ENCODE peak calls at places on chromosome 20, in five cellular contexts. W is heart left ventricle, B is heart right ventricle, H is bronchial epithelial cell, A is AG04449. X is an unnamed sample.

GRCh38 chr20:32457476-32457986 is 99.4 kb downstream of the ASXL1 start:
- DNase-seq in A (no peak), W (peak), H (peak), B (peak), X (no peak)

GRCh38 chr20:32364554-32365208 is 6.5 kb downstream of the ASXL1 start:
- DNase-seq in A (no peak), H (no peak), B (no peak), W (no peak), X (no peak)

GRCh38 chr20:47468290-47469050 is 33.2 kb upstream of the NCOA3 start:
- DNase-seq in A (no peak), B (no peak), W (no peak), H (no peak), X (no peak)

GRCh38 chr20:50575869-50576720 is 65.9 kb downstream of the PTPN1 start:
- DNase-seq in H (peak), A (no peak), B (peak), W (peak), X (peak)

GRCh38 chr20:34781250-34781649 is 44.2 kb downstream of the NCOA6 start:
- DNase-seq in A (no peak), H (no peak), B (no peak), W (no peak), X (no peak)

GRCh38 chr20:52056203-52057062 is 135.1 kb downstream of the ZFP64 start:
- DNase-seq in A (peak), W (no peak), H (peak), B (no peak), X (no peak)

GRCh38 chr20:41367393-41367695 is 726 bp upstream of the EMILIN3 start:
- DNase-seq in B (no peak), H (no peak), W (no peak), A (no peak), X (no peak)

GRCh38 chr20:37526238-37526838 is 1.3 kb downstream of the BLCAP start:
- DNase-seq in B (peak), W (no peak), H (peak), A (no peak), X (peak)

GRCh38 chr20:29443819-29444218 is 1813.6 kb upstream of the DEFB115 start:
- DNase-seq in H (peak), B (no peak), A (no peak), W (no peak), X (no peak)

GRCh38 chr20:47335251-47336012 is 21.1 kb downstream of the ZMYND8 start:
- DNase-seq in B (no peak), A (no peak), W (no peak), H (no peak), X (no peak)

GRCh38 chr20:36441027-36441414 is 100.3 kb upstream of the MYL9 start:
- DNase-seq in W (no peak), A (no peak), B (no peak), H (no peak), X (no peak)

GRCh38 chr20:51767018-51767866 is 948 bp downstream of the ATP9A start:
- DNase-seq in W (peak), H (peak), B (peak), A (no peak), X (peak)

GRCh38 chr20:10179574-10180298 is 38.9 kb upstream of the SNAP25 start:
- DNase-seq in B (no peak), A (no peak), H (no peak), W (no peak), X (no peak)

GRCh38 chr20:2892376-2892775 is 19.1 kb downstream of the PTPRA start:
- DNase-seq in H (no peak), A (no peak), B (no peak), W (no peak), X (no peak)

GRCh38 chr20:33604084-33604990 is 57.8 kb upstream of the C20orf144 start:
- DNase-seq in H (no peak), B (no peak), A (no peak), W (no peak), X (no peak)

GRCh38 chr20:3934628-3935027 is 45.4 kb downstream of the PANK2 start:
- DNase-seq in B (peak), H (no peak), W (no peak), A (no peak), X (no peak)

GRCh38 chr20:3930265-3931206 is 41.3 kb downstream of the PANK2 start:
- DNase-seq in B (no peak), H (no peak), A (no peak), W (no peak), X (no peak)

GRCh38 chr20:3931664-3932063 is 42.5 kb downstream of the PANK2 start:
- DNase-seq in W (no peak), B (no peak), A (no peak), H (no peak), X (no peak)

GRCh38 chr20:3933126-3933684 is 44.0 kb downstream of the PANK2 start:
- DNase-seq in W (no peak), B (no peak), H (no peak), A (no peak), X (no peak)

GRCh38 chr20:3932277-3933073 is 43.3 kb downstream of the PANK2 start:
- DNase-seq in B (no peak), W (no peak), A (no peak), H (no peak), X (no peak)
- H3K4me3 ChIP-seq in B (peak), W (peak), A (no peak), H (no peak), X (peak)

GRCh38 chr20:61803416-61803902 is 262.2 kb downstream of the TAF4 start:
- DNase-seq in A (no peak), W (no peak), H (no peak), B (no peak), X (no peak)
- H3K4me3 ChIP-seq in A (no peak), W (no peak), H (no peak), B (no peak), X (peak)

DNA sequence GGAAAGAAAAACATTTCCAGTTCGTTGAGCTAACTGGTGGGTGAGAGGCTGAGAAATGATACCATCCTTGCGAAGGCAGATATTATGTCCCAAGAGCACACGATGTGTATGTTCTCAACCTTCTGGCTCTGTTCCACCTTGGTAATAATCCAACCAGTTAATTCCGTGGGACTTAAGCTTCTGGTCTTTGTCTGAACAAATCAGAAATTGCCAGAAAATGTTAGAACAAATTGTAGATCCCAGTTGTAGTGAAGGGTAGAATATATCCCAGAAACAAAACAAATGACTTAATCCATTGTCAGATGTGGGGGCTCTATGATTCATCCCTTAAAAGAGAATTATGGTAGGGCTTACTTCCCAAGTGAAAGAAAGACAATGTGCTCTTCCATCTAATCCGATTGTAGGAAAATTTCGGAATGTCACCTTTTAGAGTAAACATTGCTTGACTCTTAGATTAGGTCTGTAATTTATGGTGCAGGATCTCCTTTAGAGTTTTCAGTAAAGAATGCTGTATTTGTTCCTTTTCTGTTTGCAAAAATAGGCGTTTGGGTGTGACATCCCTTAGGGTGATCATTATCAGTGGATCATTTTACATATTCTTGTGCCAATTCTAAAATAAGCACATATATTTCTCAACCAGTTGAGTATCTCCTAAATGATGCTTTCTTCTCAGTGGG is 234.5 kb upstream of the ZNF217 start:
- DNase-seq in B (peak), A (peak), H (peak), W (no peak), X (no peak)
- H3K4me3 ChIP-seq in B (no peak), A (peak), H (no peak), W (no peak), X (peak)

GRCh38 chr20:20364747-20365558 is 3.0 kb upstream of the INSM1 start:
- DNase-seq in W (no peak), B (no peak), A (no peak), H (no peak), X (no peak)
- H3K4me3 ChIP-seq in W (no peak), B (no peak), A (no peak), H (no peak), X (no peak)

GRCh38 chr20:62817975-62818591 is 1.2 kb downstream of the COL9A3 start:
- DNase-seq in W (no peak), H (no peak), A (no peak), B (no peak), X (no peak)

GRCh38 chr20:62816879-62817873 is at the start of gene COL9A3:
- DNase-seq in W (no peak), H (no peak), A (no peak), B (no peak), X (no peak)

GRCh38 chr20:62815066-62815991 is 1.5 kb upstream of the COL9A3 start:
- DNase-seq in W (no peak), A (no peak), B (no peak), H (peak), X (no peak)

GRCh38 chr20:62814709-62815065 is 2.2 kb upstream of the COL9A3 start:
- DNase-seq in B (no peak), A (no peak), H (no peak), W (no peak), X (no peak)

GRCh38 chr20:62816031-62816878 is 595 bp upstream of the COL9A3 start:
- DNase-seq in A (no peak), B (no peak), W (no peak), H (no peak), X (no peak)
- H3K4me3 ChIP-seq in A (peak), B (peak), W (peak), H (no peak), X (peak)

DNA sequence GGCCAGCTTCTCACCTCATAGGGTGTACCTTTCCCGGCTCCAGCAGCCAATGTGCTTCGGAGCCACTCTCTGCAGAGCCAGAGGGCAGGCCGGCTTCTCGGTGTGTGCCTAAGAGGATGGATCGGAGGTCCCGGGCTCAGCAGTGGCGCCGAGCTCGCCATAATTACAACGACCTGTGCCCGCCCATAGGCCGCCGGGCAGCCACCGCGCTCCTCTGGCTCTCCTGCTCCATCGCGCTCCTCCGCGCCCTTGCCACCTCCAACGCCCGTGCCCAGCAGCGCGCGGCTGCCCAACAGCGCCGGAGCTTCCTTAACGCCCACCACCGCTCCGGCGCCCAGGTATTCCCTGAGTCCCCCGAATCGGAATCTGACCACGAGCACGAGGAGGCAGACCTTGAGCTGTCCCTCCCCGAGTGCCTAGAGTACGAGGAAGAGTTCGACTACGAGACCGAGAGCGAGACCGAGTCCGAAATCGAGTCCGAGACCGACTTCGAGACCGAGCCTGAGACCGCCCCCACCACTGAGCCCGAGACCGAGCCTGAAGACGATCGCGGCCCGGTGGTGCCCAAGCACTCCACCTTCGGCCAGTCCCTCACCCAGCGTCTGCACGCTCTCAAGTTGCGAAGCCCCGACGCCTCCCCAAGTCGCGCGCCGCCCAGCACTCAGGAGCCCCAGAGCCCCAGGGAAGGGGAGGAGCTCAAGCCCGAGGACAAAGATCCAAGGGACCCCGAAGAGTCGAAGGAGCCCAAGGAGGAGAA is 10.5 kb downstream of the GNAS-AS1 start:
- DNase-seq in W (no peak), B (no peak), A (no peak), H (no peak), X (no peak)
- H3K4me3 ChIP-seq in W (peak), B (peak), A (no peak), H (no peak), X (no peak)

DNA sequence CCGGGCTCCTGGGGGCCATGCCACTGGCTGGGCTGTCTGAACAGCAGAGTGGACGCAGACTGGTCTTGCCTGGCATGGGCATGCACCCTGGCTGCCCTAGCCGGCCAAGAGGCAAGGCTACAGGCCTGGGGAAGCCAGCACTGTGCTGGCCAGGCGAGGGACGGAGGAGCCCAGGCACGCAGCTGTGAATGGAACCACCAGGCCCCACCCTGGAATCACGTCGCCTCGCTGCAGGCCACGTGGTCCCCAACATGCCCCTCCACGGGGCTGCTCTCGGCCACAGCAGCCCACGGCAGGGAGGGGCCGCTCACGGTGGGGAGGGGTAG is 4.0 kb downstream of the UCKL1 start:
- DNase-seq in B (no peak), A (no peak), W (peak), H (no peak), X (no peak)
- H3K4me3 ChIP-seq in B (no peak), A (no peak), W (no peak), H (no peak), X (no peak)

DNA sequence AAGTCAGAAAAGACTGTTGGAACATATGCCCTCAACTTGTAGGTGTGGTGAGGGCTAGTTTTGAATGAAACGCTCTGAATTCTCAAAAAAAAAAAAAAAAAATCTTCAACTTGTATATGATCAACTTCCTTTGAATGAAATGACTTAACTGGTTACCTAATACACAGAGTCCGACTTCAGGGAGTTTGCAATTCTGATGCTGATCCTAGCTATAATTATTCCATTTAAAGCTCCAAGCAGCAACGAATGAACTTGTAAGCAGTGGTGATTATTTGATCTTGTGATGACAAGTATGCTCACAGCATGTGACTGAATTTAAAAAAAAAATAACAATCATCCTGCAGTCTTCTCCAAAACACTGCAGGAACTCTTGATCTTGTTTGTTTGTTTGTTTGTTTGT is 56.4 kb downstream of the SLC23A2 start:
- DNase-seq in A (no peak), H (no peak), B (no peak), W (no peak), X (no peak)
- H3K4me3 ChIP-seq in A (no peak), H (no peak), B (no peak), W (no peak), X (no peak)

GRCh38 chr20:45835230-45836224 is 1.9 kb downstream of the SNX21 start:
- DNase-seq in A (no peak), B (peak), W (no peak), H (peak), X (peak)
- H3K4me3 ChIP-seq in A (peak), B (peak), W (no peak), H (no peak), X (peak)

GRCh38 chr20:57618091-57618765 is 2.0 kb downstream of the ZBP1 start:
- DNase-seq in A (no peak), W (no peak), B (no peak), H (peak), X (peak)
- H3K4me3 ChIP-seq in A (no peak), W (no peak), B (no peak), H (no peak), X (no peak)